ENCODE peak calls at places on chromosomes 3 and 15, in five cellular contexts. Z, X, F, W and Q are unnamed samples. For H3K27me3, the result is how much of the 10 kb centered on the place peaks cover.

GRCh38 chr3:99962703-99963102 is 145.0 kb downstream of the CMSS1 start:
- ATAC-seq in Z (no peak), X (no peak), F (no peak), W (no peak), Q (no peak)

GRCh38 chr3:12370758-12371157 is 81.9 kb downstream of the PPARG start:
- ATAC-seq in Z (no peak), X (peak), F (peak), W (no peak), Q (no peak)

GRCh38 chr15:31308185-31308639 is 18.4 kb upstream of the KLF13 start:
- ATAC-seq in Z (no peak), X (no peak), F (peak), W (no peak), Q (no peak)

GRCh38 chr3:142987707-142988106 is 13.7 kb upstream of the U2SURP start:
- ATAC-seq in Z (peak), X (no peak), F (peak), W (peak), Q (peak)

GRCh38 chr15:42137461-42138261 is 18.8 kb downstream of the PLA2G4F start:
- ATAC-seq in Z (peak), X (no peak), F (peak), W (peak), Q (no peak)

GRCh38 chr3:51961607-51962569 is 5.4 kb downstream of the PCBP4 start:
- ATAC-seq in Z (no peak), X (no peak), F (no peak), W (peak), Q (no peak)

GRCh38 chr3:30751610-30752299 is 142.7 kb downstream of the GADL1 start:
- ATAC-seq in Z (peak), X (peak), F (peak), W (no peak), Q (no peak)

GRCh38 chr3:64215559-64215958 is 9.7 kb downstream of the PRICKLE2 start:
- ATAC-seq in Z (no peak), X (no peak), F (no peak), W (no peak), Q (no peak)

GRCh38 chr15:74847462-74847861 is 4.5 kb upstream of the ULK3 start:
- ATAC-seq in Z (no peak), X (no peak), F (no peak), W (no peak), Q (no peak)

GRCh38 chr3:15298504-15298903 is 33.9 kb downstream of the SH3BP5 start:
- ATAC-seq in Z (no peak), X (no peak), F (no peak), W (no peak), Q (no peak)

GRCh38 chr15:40942337-40942854 is 10.9 kb upstream of the CHAC1 start:
- ATAC-seq in Z (no peak), X (peak), F (no peak), W (no peak), Q (no peak)

GRCh38 chr15:28984421-28985375 is 98.9 kb downstream of the APBA2 start:
- ATAC-seq in Z (peak), X (peak), F (peak), W (peak), Q (peak)

GRCh38 chr15:81313686-81314085 is 10.3 kb downstream of the STARD5 start:
- ATAC-seq in Z (no peak), X (no peak), F (no peak), W (no peak), Q (no peak)

GRCh38 chr3:51190827-51191226 is 194.3 kb upstream of the MANF start:
- ATAC-seq in Z (no peak), X (no peak), F (no peak), W (no peak), Q (no peak)

GRCh38 chr15:63892794-63893441 is 59.2 kb upstream of the HERC1 start:
- ATAC-seq in Z (peak), X (no peak), F (peak), W (no peak), Q (no peak)

GRCh38 chr3:125356140-125357026 is 18.7 kb downstream of the ZNF148 start:
- ATAC-seq in Z (no peak), X (peak), F (peak), W (no peak), Q (no peak)

GRCh38 chr15:101307897-101308603 is 13.0 kb upstream of the SNRPA1 start:
- ATAC-seq in Z (no peak), X (no peak), F (no peak), W (peak), Q (no peak)

GRCh38 chr3:9396632-9397330 is 634 bp upstream of the SETD5 start:
- ATAC-seq in Z (peak), X (peak), F (peak), W (peak), Q (peak)

GRCh38 chr3:184388164-184388935 is 8.5 kb downstream of the CHRD start:
- ATAC-seq in Z (no peak), X (no peak), F (no peak), W (no peak), Q (no peak)

GRCh38 chr15:74808073-74808839 is 4.4 kb upstream of the LMAN1L start:
- ATAC-seq in Z (peak), X (peak), F (peak), W (peak), Q (no peak)

GRCh38 chr15:59401810-59402569 is 29.3 kb upstream of the MYO1E start:
- ATAC-seq in Z (no peak), X (no peak), F (no peak), W (no peak), Q (no peak)

GRCh38 chr3:44098666-44099065 is 143.0 kb upstream of the TOPAZ1 start:
- ATAC-seq in Z (no peak), X (no peak), F (no peak), W (no peak), Q (no peak)

GRCh38 chr3:7518471-7518870 is 657.6 kb downstream of the GRM7 start:
- ATAC-seq in Z (no peak), X (no peak), F (no peak), W (no peak), Q (no peak)

GRCh38 chr3:172915911-172916514 is 165.5 kb downstream of the ECT2 start:
- ATAC-seq in Z (no peak), X (no peak), F (no peak), W (no peak), Q (no peak)

GRCh38 chr3:64889991-64890390 is 202.2 kb upstream of the ADAMTS9 start:
- ATAC-seq in Z (no peak), X (no peak), F (no peak), W (no peak), Q (no peak)

GRCh38 chr3:73448761-73449290 is 175.9 kb downstream of the PDZRN3 start:
- ATAC-seq in Z (no peak), X (no peak), F (peak), W (no peak), Q (no peak)

DNA sequence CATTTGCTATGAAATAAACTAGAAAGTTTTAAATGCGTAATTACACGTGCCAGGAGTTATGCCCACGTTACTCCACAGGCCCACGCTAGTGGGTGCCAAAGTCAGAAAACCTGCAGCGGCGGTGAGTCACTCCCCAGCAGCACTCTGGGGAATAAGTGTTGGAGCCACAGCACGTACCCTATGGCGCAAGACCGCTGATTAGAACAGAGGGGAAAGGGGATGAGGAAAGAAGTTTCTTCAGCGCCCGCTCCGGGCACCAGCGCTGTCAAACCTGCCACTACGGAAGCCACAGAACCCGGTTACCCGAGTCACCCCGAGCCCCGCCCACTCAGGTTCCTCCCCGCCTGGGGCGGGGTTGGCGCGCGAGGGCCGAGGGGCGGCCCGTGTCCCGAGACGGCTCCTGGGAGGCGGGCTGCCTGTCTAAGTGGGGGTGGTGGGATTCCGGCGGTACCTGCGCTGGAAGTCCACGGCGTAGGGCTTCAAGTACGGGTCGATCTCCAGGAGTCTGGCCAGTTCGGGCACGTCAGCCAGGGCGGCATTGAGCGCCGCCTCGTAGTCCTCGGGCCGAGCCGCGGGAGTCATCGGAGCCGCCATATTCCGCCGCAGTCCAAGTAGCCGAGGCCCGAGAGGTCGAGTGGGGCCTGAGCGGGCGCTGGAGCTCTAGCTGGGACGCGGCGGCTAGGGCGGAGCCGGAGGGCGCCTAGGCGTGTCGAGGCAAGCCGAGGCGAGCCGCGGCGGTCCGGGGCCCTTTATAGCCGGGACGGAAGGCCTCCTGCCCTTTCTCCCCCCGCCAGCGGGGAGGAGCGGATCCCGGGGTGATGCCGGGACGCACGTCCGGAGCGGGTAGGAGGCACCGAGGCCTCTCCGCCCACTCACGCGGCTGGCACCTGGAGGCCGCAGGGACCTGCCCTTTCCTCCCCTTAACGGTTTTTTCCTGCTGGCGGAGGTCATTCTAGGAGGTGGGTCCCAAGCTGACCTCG is at the start of gene GBE1:
- ATAC-seq in Z (peak), X (peak), F (peak), W (peak), Q (peak)
- TF ChIP-seq EP300 in Z (no peak), X (no peak), F (peak), W (peak), Q (peak)

GRCh38 chr3:11154953-11155325 is 646 bp downstream of the HRH1 start:
- ATAC-seq in Z (peak), X (peak), F (no peak), W (no peak), Q (peak)
- H3K27me3 ChIP-seq in Z (under half), X (half or more), F (under half), W (under half), Q (under half)

GRCh38 chr3:61903931-61904657 is 342.7 kb downstream of the PTPRG start:
- ATAC-seq in Z (peak), X (no peak), F (peak), W (no peak), Q (peak)
- TF ChIP-seq EP300 in Z (no peak), X (no peak), F (no peak), W (no peak), Q (no peak)

GRCh38 chr15:66046751-66047150 is 177.5 kb downstream of the RAB11A start:
- ATAC-seq in Z (no peak), X (peak), F (peak), W (peak), Q (no peak)

GRCh38 chr15:66053991-66054390 is 184.7 kb downstream of the RAB11A start:
- ATAC-seq in Z (no peak), X (no peak), F (no peak), W (no peak), Q (no peak)

GRCh38 chr15:66047321-66048024 is 178.2 kb downstream of the RAB11A start:
- ATAC-seq in Z (no peak), X (no peak), F (no peak), W (no peak), Q (no peak)

GRCh38 chr15:66046326-66046725 is 177.0 kb downstream of the RAB11A start:
- ATAC-seq in Z (no peak), X (no peak), F (no peak), W (no peak), Q (no peak)

GRCh38 chr15:66050264-66050663 is 181.0 kb downstream of the RAB11A start:
- ATAC-seq in Z (no peak), X (no peak), F (no peak), W (no peak), Q (no peak)
- H3K27me3 ChIP-seq in Z (under half), X (under half), F (under half), W (under half), Q (under half)

DNA sequence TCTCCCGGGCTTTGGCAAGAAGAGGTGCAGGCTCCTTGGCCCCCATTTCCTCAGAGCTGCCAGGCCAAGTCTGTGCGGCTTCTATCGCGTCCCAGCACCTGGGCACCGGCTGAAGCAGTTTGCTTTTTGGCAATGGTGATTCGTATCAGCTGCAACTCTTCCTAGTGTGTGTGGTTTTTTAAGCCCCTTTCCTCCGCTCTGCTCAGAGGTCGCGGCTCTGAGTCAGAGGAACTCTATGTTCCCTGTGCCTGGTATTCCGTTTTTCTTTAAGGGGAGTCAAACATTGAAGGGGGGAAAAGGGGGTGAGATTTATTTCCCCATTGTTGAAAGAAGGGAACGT is 882 bp downstream of the ARMC8 start:
- ATAC-seq in Z (peak), X (peak), F (no peak), W (peak), Q (peak)
- TF ChIP-seq EP300 in Z (no peak), X (no peak), F (no peak), W (no peak), Q (no peak)